ENCODE peak calls at places on chromosomes 2 and 18, in five cellular contexts. One of them, this sample, is unnamed.

GRCh38 chr2:217061916-217062315 is 202.1 kb upstream of the TNP1 start:
- DNase-seq in HFF-Myc: no peak
- DNase-seq in NCI-H2171 treated with DMSO at 0.1 percent for 48 hours: no peak
- DNase-seq in activated T-cell treated with anti-CD3 and anti-CD28 coated beads, Interleukin-2, amount 50 U/mL, for 48 hours: no peak
- DNase-seq in SW480: no peak
- DNase-seq in this sample: no peak

GRCh38 chr2:86143307-86143706 is 37.3 kb downstream of the PTCD3 start:
- DNase-seq in HFF-Myc: no peak
- DNase-seq in NCI-H2171 treated with DMSO at 0.1 percent for 48 hours: no peak
- DNase-seq in activated T-cell treated with anti-CD3 and anti-CD28 coated beads, Interleukin-2, amount 50 U/mL, for 48 hours: no peak
- DNase-seq in SW480: no peak
- DNase-seq in this sample: no peak

GRCh38 chr2:201558665-201559064 is 84.6 kb downstream of the TMEM237 start:
- DNase-seq in HFF-Myc: no peak
- DNase-seq in NCI-H2171 treated with DMSO at 0.1 percent for 48 hours: no peak
- DNase-seq in activated T-cell treated with anti-CD3 and anti-CD28 coated beads, Interleukin-2, amount 50 U/mL, for 48 hours: no peak
- DNase-seq in SW480: no peak
- DNase-seq in this sample: no peak

GRCh38 chr18:25457636-25458035 is 105.7 kb upstream of the ZNF521 start:
- DNase-seq in HFF-Myc: peak
- DNase-seq in NCI-H2171 treated with DMSO at 0.1 percent for 48 hours: no peak
- DNase-seq in activated T-cell treated with anti-CD3 and anti-CD28 coated beads, Interleukin-2, amount 50 U/mL, for 48 hours: no peak
- DNase-seq in SW480: no peak
- DNase-seq in this sample: no peak

GRCh38 chr2:160329196-160329595 is 129.1 kb upstream of the ITGB6 start:
- DNase-seq in HFF-Myc: no peak
- DNase-seq in NCI-H2171 treated with DMSO at 0.1 percent for 48 hours: no peak
- DNase-seq in activated T-cell treated with anti-CD3 and anti-CD28 coated beads, Interleukin-2, amount 50 U/mL, for 48 hours: no peak
- DNase-seq in SW480: no peak
- DNase-seq in this sample: no peak

GRCh38 chr2:202335791-202336467 is 40.2 kb upstream of the BMPR2 start:
- DNase-seq in HFF-Myc: no peak
- DNase-seq in NCI-H2171 treated with DMSO at 0.1 percent for 48 hours: no peak
- DNase-seq in activated T-cell treated with anti-CD3 and anti-CD28 coated beads, Interleukin-2, amount 50 U/mL, for 48 hours: no peak
- DNase-seq in SW480: no peak
- DNase-seq in this sample: no peak

GRCh38 chr2:191678437-191679110 is 638 bp downstream of the NABP1 start:
- DNase-seq in HFF-Myc: no peak
- DNase-seq in NCI-H2171 treated with DMSO at 0.1 percent for 48 hours: peak
- DNase-seq in activated T-cell treated with anti-CD3 and anti-CD28 coated beads, Interleukin-2, amount 50 U/mL, for 48 hours: peak
- DNase-seq in SW480: peak
- DNase-seq in this sample: peak

GRCh38 chr18:31931886-31932240 is 11.1 kb downstream of the TRAPPC8 start:
- DNase-seq in HFF-Myc: no peak
- DNase-seq in NCI-H2171 treated with DMSO at 0.1 percent for 48 hours: no peak
- DNase-seq in activated T-cell treated with anti-CD3 and anti-CD28 coated beads, Interleukin-2, amount 50 U/mL, for 48 hours: no peak
- DNase-seq in SW480: no peak
- DNase-seq in this sample: no peak

GRCh38 chr2:160367887-160368286 is 125.7 kb downstream of the RBMS1 start:
- DNase-seq in HFF-Myc: peak
- DNase-seq in NCI-H2171 treated with DMSO at 0.1 percent for 48 hours: peak
- DNase-seq in activated T-cell treated with anti-CD3 and anti-CD28 coated beads, Interleukin-2, amount 50 U/mL, for 48 hours: no peak
- DNase-seq in SW480: peak
- DNase-seq in this sample: peak

GRCh38 chr2:148874868-148875341 is at the start of gene KIF5C:
- DNase-seq in HFF-Myc: peak
- DNase-seq in NCI-H2171 treated with DMSO at 0.1 percent for 48 hours: peak
- DNase-seq in activated T-cell treated with anti-CD3 and anti-CD28 coated beads, Interleukin-2, amount 50 U/mL, for 48 hours: peak
- DNase-seq in SW480: peak
- DNase-seq in this sample: peak

GRCh38 chr18:74722237-74722636 is 124.6 kb downstream of the ZNF407 start:
- DNase-seq in HFF-Myc: no peak
- DNase-seq in NCI-H2171 treated with DMSO at 0.1 percent for 48 hours: no peak
- DNase-seq in activated T-cell treated with anti-CD3 and anti-CD28 coated beads, Interleukin-2, amount 50 U/mL, for 48 hours: no peak
- DNase-seq in SW480: no peak
- DNase-seq in this sample: no peak

GRCh38 chr2:73931531-73932500 is 5.1 kb downstream of the DGUOK start:
- DNase-seq in HFF-Myc: no peak
- DNase-seq in NCI-H2171 treated with DMSO at 0.1 percent for 48 hours: no peak
- DNase-seq in activated T-cell treated with anti-CD3 and anti-CD28 coated beads, Interleukin-2, amount 50 U/mL, for 48 hours: peak
- DNase-seq in SW480: no peak
- DNase-seq in this sample: no peak

GRCh38 chr2:234463626-234464290 is 33.1 kb downstream of the ARL4C start:
- DNase-seq in HFF-Myc: no peak
- DNase-seq in NCI-H2171 treated with DMSO at 0.1 percent for 48 hours: no peak
- DNase-seq in activated T-cell treated with anti-CD3 and anti-CD28 coated beads, Interleukin-2, amount 50 U/mL, for 48 hours: peak
- DNase-seq in SW480: peak
- DNase-seq in this sample: no peak

GRCh38 chr2:240642061-240642805 is 17.0 kb downstream of the GPR35 start:
- DNase-seq in HFF-Myc: no peak
- DNase-seq in NCI-H2171 treated with DMSO at 0.1 percent for 48 hours: no peak
- DNase-seq in activated T-cell treated with anti-CD3 and anti-CD28 coated beads, Interleukin-2, amount 50 U/mL, for 48 hours: no peak
- DNase-seq in SW480: no peak
- DNase-seq in this sample: no peak

GRCh38 chr2:61887684-61888303 is 662 bp downstream of the CCT4 start:
- DNase-seq in HFF-Myc: no peak
- DNase-seq in NCI-H2171 treated with DMSO at 0.1 percent for 48 hours: no peak
- DNase-seq in activated T-cell treated with anti-CD3 and anti-CD28 coated beads, Interleukin-2, amount 50 U/mL, for 48 hours: no peak
- DNase-seq in SW480: peak
- DNase-seq in this sample: no peak

GRCh38 chr18:1914489-1914888 is 656.8 kb downstream of the METTL4 start:
- DNase-seq in HFF-Myc: no peak
- DNase-seq in NCI-H2171 treated with DMSO at 0.1 percent for 48 hours: peak
- DNase-seq in activated T-cell treated with anti-CD3 and anti-CD28 coated beads, Interleukin-2, amount 50 U/mL, for 48 hours: no peak
- DNase-seq in SW480: peak
- DNase-seq in this sample: peak

GRCh38 chr2:115105966-115106365 is 663.5 kb downstream of the DPP10 start:
- DNase-seq in HFF-Myc: no peak
- DNase-seq in NCI-H2171 treated with DMSO at 0.1 percent for 48 hours: no peak
- DNase-seq in activated T-cell treated with anti-CD3 and anti-CD28 coated beads, Interleukin-2, amount 50 U/mL, for 48 hours: no peak
- DNase-seq in SW480: no peak
- DNase-seq in this sample: no peak

GRCh38 chr18:48660346-48661228 is 121.8 kb downstream of the CTIF start:
- DNase-seq in HFF-Myc: no peak
- DNase-seq in NCI-H2171 treated with DMSO at 0.1 percent for 48 hours: no peak
- DNase-seq in activated T-cell treated with anti-CD3 and anti-CD28 coated beads, Interleukin-2, amount 50 U/mL, for 48 hours: no peak
- DNase-seq in SW480: no peak
- DNase-seq in this sample: no peak

GRCh38 chr2:10368491-10369231 is 66.0 kb downstream of the HPCAL1 start:
- DNase-seq in HFF-Myc: no peak
- DNase-seq in NCI-H2171 treated with DMSO at 0.1 percent for 48 hours: no peak
- DNase-seq in activated T-cell treated with anti-CD3 and anti-CD28 coated beads, Interleukin-2, amount 50 U/mL, for 48 hours: no peak
- DNase-seq in SW480: no peak
- DNase-seq in this sample: no peak

GRCh38 chr2:192010073-192010472 is 163.2 kb upstream of the CAVIN2 start:
- DNase-seq in HFF-Myc: no peak
- DNase-seq in NCI-H2171 treated with DMSO at 0.1 percent for 48 hours: no peak
- DNase-seq in activated T-cell treated with anti-CD3 and anti-CD28 coated beads, Interleukin-2, amount 50 U/mL, for 48 hours: no peak
- DNase-seq in SW480: no peak
- DNase-seq in this sample: no peak

GRCh38 chr18:72544092-72544886 is at the start of gene CBLN2:
- DNase-seq in HFF-Myc: no peak
- DNase-seq in NCI-H2171 treated with DMSO at 0.1 percent for 48 hours: peak
- DNase-seq in activated T-cell treated with anti-CD3 and anti-CD28 coated beads, Interleukin-2, amount 50 U/mL, for 48 hours: peak
- DNase-seq in SW480: no peak
- DNase-seq in this sample: peak

GRCh38 chr2:2704380-2705093 is 373.5 kb upstream of the MYT1L start:
- DNase-seq in HFF-Myc: no peak
- DNase-seq in NCI-H2171 treated with DMSO at 0.1 percent for 48 hours: no peak
- DNase-seq in activated T-cell treated with anti-CD3 and anti-CD28 coated beads, Interleukin-2, amount 50 U/mL, for 48 hours: no peak
- DNase-seq in SW480: no peak
- DNase-seq in this sample: no peak

GRCh38 chr2:30226144-30227032 is 4.9 kb upstream of the LBH start:
- DNase-seq in HFF-Myc: no peak
- DNase-seq in NCI-H2171 treated with DMSO at 0.1 percent for 48 hours: no peak
- DNase-seq in activated T-cell treated with anti-CD3 and anti-CD28 coated beads, Interleukin-2, amount 50 U/mL, for 48 hours: peak
- DNase-seq in SW480: no peak
- DNase-seq in this sample: peak

GRCh38 chr2:9736008-9736407 is 105.2 kb upstream of the YWHAQ start:
- DNase-seq in HFF-Myc: no peak
- DNase-seq in NCI-H2171 treated with DMSO at 0.1 percent for 48 hours: peak
- DNase-seq in activated T-cell treated with anti-CD3 and anti-CD28 coated beads, Interleukin-2, amount 50 U/mL, for 48 hours: no peak
- DNase-seq in SW480: no peak
- DNase-seq in this sample: no peak

GRCh38 chr2:200466703-200467418 is 43.0 kb downstream of the KCTD18 start:
- DNase-seq in HFF-Myc: no peak
- DNase-seq in NCI-H2171 treated with DMSO at 0.1 percent for 48 hours: no peak
- DNase-seq in activated T-cell treated with anti-CD3 and anti-CD28 coated beads, Interleukin-2, amount 50 U/mL, for 48 hours: peak
- DNase-seq in SW480: no peak
- DNase-seq in this sample: no peak

GRCh38 chr18:79374408-79375171 is 21.1 kb upstream of the NFATC1 start:
- DNase-seq in HFF-Myc: no peak
- DNase-seq in NCI-H2171 treated with DMSO at 0.1 percent for 48 hours: no peak
- DNase-seq in activated T-cell treated with anti-CD3 and anti-CD28 coated beads, Interleukin-2, amount 50 U/mL, for 48 hours: no peak
- DNase-seq in SW480: no peak
- DNase-seq in this sample: no peak

GRCh38 chr18:51135795-51136194 is 61.7 kb downstream of the MEX3C start:
- DNase-seq in HFF-Myc: no peak
- DNase-seq in NCI-H2171 treated with DMSO at 0.1 percent for 48 hours: no peak
- DNase-seq in activated T-cell treated with anti-CD3 and anti-CD28 coated beads, Interleukin-2, amount 50 U/mL, for 48 hours: no peak
- DNase-seq in SW480: no peak
- DNase-seq in this sample: no peak